ENCODE peak calls at places on chromosome 1, in six cellular contexts. One of them, this sample, is unnamed.

GRCh38 chr1:197356723-197357533 is 88.9 kb downstream of the CRB1 start:
- DNase-seq in activated T-cell treated with anti-CD3 and anti-CD28 coated beads, Interleukin-2, amount 50 U/mL, for 4 hours: no peak
- DNase-seq in COR-L47: peak
- DNase-seq in NCI-H510A treated with DMSO at 0.1 percent for 48 hours: peak
- DNase-seq in astrocyte of the cerebellum: peak
- DNase-seq in stimulated activated CD4-positive, alpha-beta T cell treated with anti-CD3 and anti-CD28 coated beads, Interleukin-1b, Interleukin-23, amount 100 ng/mL, for 1 hour: no peak
- DNase-seq in this sample: peak

GRCh38 chr1:6269997-6270401 is 9.1 kb upstream of the GPR153 start:
- DNase-seq in COR-L47: peak
- DNase-seq in stimulated activated CD4-positive, alpha-beta T cell treated with anti-CD3 and anti-CD28 coated beads, Interleukin-1b, Interleukin-23, amount 100 ng/mL, for 1 hour: no peak
- DNase-seq in astrocyte of the cerebellum: no peak
- DNase-seq in NCI-H510A treated with DMSO at 0.1 percent for 48 hours: peak
- DNase-seq in activated T-cell treated with anti-CD3 and anti-CD28 coated beads, Interleukin-2, amount 50 U/mL, for 4 hours: no peak
- DNase-seq in this sample: no peak

GRCh38 chr1:37752583-37753471 is 12.1 kb downstream of the EPHA10 start:
- DNase-seq in NCI-H510A treated with DMSO at 0.1 percent for 48 hours: peak
- DNase-seq in astrocyte of the cerebellum: no peak
- DNase-seq in stimulated activated CD4-positive, alpha-beta T cell treated with anti-CD3 and anti-CD28 coated beads, Interleukin-1b, Interleukin-23, amount 100 ng/mL, for 1 hour: no peak
- DNase-seq in activated T-cell treated with anti-CD3 and anti-CD28 coated beads, Interleukin-2, amount 50 U/mL, for 4 hours: no peak
- DNase-seq in COR-L47: peak
- DNase-seq in this sample: no peak

GRCh38 chr1:244448279-244449036 is 3.3 kb downstream of the ADSS2 start:
- DNase-seq in COR-L47: no peak
- DNase-seq in activated T-cell treated with anti-CD3 and anti-CD28 coated beads, Interleukin-2, amount 50 U/mL, for 4 hours: no peak
- DNase-seq in NCI-H510A treated with DMSO at 0.1 percent for 48 hours: no peak
- DNase-seq in stimulated activated CD4-positive, alpha-beta T cell treated with anti-CD3 and anti-CD28 coated beads, Interleukin-1b, Interleukin-23, amount 100 ng/mL, for 1 hour: no peak
- DNase-seq in astrocyte of the cerebellum: no peak
- DNase-seq in this sample: no peak

GRCh38 chr1:67312630-67313029 is 5.0 kb downstream of the IL12RB2 start:
- DNase-seq in astrocyte of the cerebellum: no peak
- DNase-seq in activated T-cell treated with anti-CD3 and anti-CD28 coated beads, Interleukin-2, amount 50 U/mL, for 4 hours: no peak
- DNase-seq in NCI-H510A treated with DMSO at 0.1 percent for 48 hours: no peak
- DNase-seq in stimulated activated CD4-positive, alpha-beta T cell treated with anti-CD3 and anti-CD28 coated beads, Interleukin-1b, Interleukin-23, amount 100 ng/mL, for 1 hour: no peak
- DNase-seq in COR-L47: no peak
- DNase-seq in this sample: no peak

GRCh38 chr1:208513799-208514198 is 269.6 kb upstream of the PLXNA2 start:
- DNase-seq in NCI-H510A treated with DMSO at 0.1 percent for 48 hours: no peak
- DNase-seq in astrocyte of the cerebellum: peak
- DNase-seq in activated T-cell treated with anti-CD3 and anti-CD28 coated beads, Interleukin-2, amount 50 U/mL, for 4 hours: no peak
- DNase-seq in stimulated activated CD4-positive, alpha-beta T cell treated with anti-CD3 and anti-CD28 coated beads, Interleukin-1b, Interleukin-23, amount 100 ng/mL, for 1 hour: no peak
- DNase-seq in COR-L47: no peak
- DNase-seq in this sample: no peak

GRCh38 chr1:44377925-44378784 is 23.1 kb upstream of the ERI3 start:
- DNase-seq in NCI-H510A treated with DMSO at 0.1 percent for 48 hours: peak
- DNase-seq in COR-L47: peak
- DNase-seq in stimulated activated CD4-positive, alpha-beta T cell treated with anti-CD3 and anti-CD28 coated beads, Interleukin-1b, Interleukin-23, amount 100 ng/mL, for 1 hour: no peak
- DNase-seq in activated T-cell treated with anti-CD3 and anti-CD28 coated beads, Interleukin-2, amount 50 U/mL, for 4 hours: peak
- DNase-seq in astrocyte of the cerebellum: peak
- DNase-seq in this sample: peak

GRCh38 chr1:15680614-15681345 is 3.3 kb upstream of the PLEKHM2 start:
- DNase-seq in stimulated activated CD4-positive, alpha-beta T cell treated with anti-CD3 and anti-CD28 coated beads, Interleukin-1b, Interleukin-23, amount 100 ng/mL, for 1 hour: no peak
- DNase-seq in astrocyte of the cerebellum: peak
- DNase-seq in COR-L47: no peak
- DNase-seq in NCI-H510A treated with DMSO at 0.1 percent for 48 hours: no peak
- DNase-seq in activated T-cell treated with anti-CD3 and anti-CD28 coated beads, Interleukin-2, amount 50 U/mL, for 4 hours: no peak
- DNase-seq in this sample: peak

GRCh38 chr1:161206411-161207140 is 4.4 kb downstream of the NDUFS2 start:
- DNase-seq in COR-L47: no peak
- DNase-seq in stimulated activated CD4-positive, alpha-beta T cell treated with anti-CD3 and anti-CD28 coated beads, Interleukin-1b, Interleukin-23, amount 100 ng/mL, for 1 hour: no peak
- DNase-seq in NCI-H510A treated with DMSO at 0.1 percent for 48 hours: no peak
- DNase-seq in astrocyte of the cerebellum: no peak
- DNase-seq in activated T-cell treated with anti-CD3 and anti-CD28 coated beads, Interleukin-2, amount 50 U/mL, for 4 hours: no peak
- DNase-seq in this sample: no peak

GRCh38 chr1:183515002-183515689 is 42.8 kb downstream of the SMG7 start:
- DNase-seq in NCI-H510A treated with DMSO at 0.1 percent for 48 hours: no peak
- DNase-seq in activated T-cell treated with anti-CD3 and anti-CD28 coated beads, Interleukin-2, amount 50 U/mL, for 4 hours: no peak
- DNase-seq in stimulated activated CD4-positive, alpha-beta T cell treated with anti-CD3 and anti-CD28 coated beads, Interleukin-1b, Interleukin-23, amount 100 ng/mL, for 1 hour: no peak
- DNase-seq in COR-L47: peak
- DNase-seq in astrocyte of the cerebellum: peak
- DNase-seq in this sample: peak

GRCh38 chr1:99814373-99814900 is 35.7 kb upstream of the AGL start:
- DNase-seq in activated T-cell treated with anti-CD3 and anti-CD28 coated beads, Interleukin-2, amount 50 U/mL, for 4 hours: no peak
- DNase-seq in stimulated activated CD4-positive, alpha-beta T cell treated with anti-CD3 and anti-CD28 coated beads, Interleukin-1b, Interleukin-23, amount 100 ng/mL, for 1 hour: no peak
- DNase-seq in NCI-H510A treated with DMSO at 0.1 percent for 48 hours: no peak
- DNase-seq in COR-L47: no peak
- DNase-seq in astrocyte of the cerebellum: no peak
- DNase-seq in this sample: no peak